ENCODE peak calls at places on chromosomes 4 and X, in nine cellular contexts. U, F, O, D, M, E, S, A and V are unnamed samples.

GRCh38 chrX:17527932-17528331 is 152.9 kb downstream of the NHS start:
- DNase-seq in A (no peak), F (no peak), U (no peak), E (no peak), D (no peak), S (no peak), M (no peak), O (no peak), V (no peak)

GRCh38 chr4:5821665-5822358 is 71.1 kb downstream of the CRMP1 start:
- DNase-seq in M (peak; percentile 53), A (no peak), S (no peak), O (no peak), F (no peak), E (no peak), D (no peak), U (no peak), V (no peak)

GRCh38 chr4:90127223-90127705 is at the start of gene CCSER1:
- DNase-seq in O (peak; percentile 46), F (peak; percentile 85), U (peak; percentile 78), D (peak; percentile 51), M (peak; percentile 93), S (peak; percentile 9), E (peak; percentile 44), A (peak; percentile 76), V (peak; percentile 59)

GRCh38 chr4:26069218-26069617 is 155.2 kb downstream of the SMIM20 start:
- DNase-seq in D (no peak), O (no peak), E (peak; percentile 67), U (peak; percentile 57), S (peak; percentile 66), F (no peak), A (no peak), M (no peak), V (peak; percentile 50)

GRCh38 chr4:78622253-78622979 is 70.8 kb downstream of the ANXA3 start:
- DNase-seq in U (peak; percentile 14), E (peak; percentile 65), D (no peak), A (no peak), O (peak; percentile 51), F (no peak), S (peak; percentile 50), M (no peak), V (no peak)

GRCh38 chr4:75169020-75169814 is 236.3 kb downstream of the PARM1 start:
- DNase-seq in F (no peak), S (no peak), D (no peak), O (no peak), M (no peak), A (no peak), U (no peak), E (no peak), V (no peak)

GRCh38 chr4:24472514-24473308 is 111.6 kb downstream of the DHX15 start:
- DNase-seq in A (peak; percentile 80), M (peak; percentile 94), E (peak; percentile 88), S (peak; percentile 79), O (peak; percentile 72), U (peak; percentile 65), F (peak; percentile 76), D (peak; percentile 31), V (peak; percentile 87)

GRCh38 chr4:94413085-94413685 is 38.6 kb upstream of the PDLIM5 start:
- DNase-seq in E (peak; percentile 33), O (no peak), U (no peak), A (no peak), S (no peak), M (no peak), F (no peak), D (no peak), V (no peak)

GRCh38 chrX:131746491-131746968 is 202.7 kb downstream of the OR13H1 start:
- DNase-seq in F (peak; percentile 86), S (no peak), E (no peak), U (peak; percentile 91), D (no peak), O (no peak), M (peak; percentile 89), A (peak; percentile 8), V (peak; percentile 17)

GRCh38 chrX:140608111-140608510 is 101.4 kb upstream of the LINC00632 start:
- DNase-seq in D (no peak), S (no peak), M (no peak), U (no peak), A (no peak), E (no peak), F (no peak), O (no peak), V (no peak)
- TF ChIP-seq CTCF in D (no peak), S (no peak), M (no peak), U (no peak), A (no peak), E (no peak), F (no peak), O (no peak), V (no peak)

GRCh38 chr4:122003335-122003734 is 51.5 kb upstream of the TRPC3 start:
- DNase-seq in M (no peak), D (peak; percentile 27), S (peak; percentile 46), E (no peak), U (peak; percentile 44), O (no peak), A (no peak), F (no peak), V (peak; percentile 14)
- TF ChIP-seq CTCF in M (no peak), D (peak; percentile 40), S (peak; percentile 48), E (peak; percentile 14), U (peak; percentile 43), O (peak; percentile 70), A (no peak), F (no peak), V (no peak)

GRCh38 chrX:40414335-40414734 is 166.4 kb upstream of the ATP6AP2 start:
- DNase-seq in U (no peak), M (no peak), A (no peak), O (no peak), D (no peak), F (no peak), S (no peak), E (no peak), V (no peak)
- TF ChIP-seq CTCF in U (no peak), M (no peak), A (no peak), O (no peak), D (no peak), F (no peak), S (no peak), E (no peak), V (no peak)

GRCh38 chr4:145075742-145076472 is 22.1 kb downstream of the ANAPC10 start:
- DNase-seq in M (peak; percentile 12), O (no peak), D (no peak), U (no peak), S (no peak), A (no peak), F (no peak), E (no peak), V (no peak)
- TF ChIP-seq CTCF in M (no peak), O (no peak), D (no peak), U (no peak), S (no peak), A (no peak), F (no peak), E (no peak), V (no peak)

GRCh38 chrX:52217494-52218160 is 32.9 kb downstream of the MAGED4 start:
- DNase-seq in D (no peak), S (no peak), E (no peak), O (no peak), F (no peak), M (no peak), U (no peak), A (no peak), V (no peak)
- TF ChIP-seq CTCF in D (no peak), S (no peak), E (peak; percentile 7), O (no peak), F (no peak), M (no peak), U (no peak), A (no peak), V (no peak)

GRCh38 chrX:113260474-113260873 is 419.8 kb upstream of the AMOT start:
- DNase-seq in E (no peak), A (no peak), O (no peak), M (no peak), D (no peak), S (peak; percentile 8), F (no peak), U (no peak), V (no peak)
- TF ChIP-seq CTCF in E (no peak), A (no peak), O (peak; percentile 56), M (no peak), D (no peak), S (peak; percentile 26), F (no peak), U (no peak), V (no peak)

DNA sequence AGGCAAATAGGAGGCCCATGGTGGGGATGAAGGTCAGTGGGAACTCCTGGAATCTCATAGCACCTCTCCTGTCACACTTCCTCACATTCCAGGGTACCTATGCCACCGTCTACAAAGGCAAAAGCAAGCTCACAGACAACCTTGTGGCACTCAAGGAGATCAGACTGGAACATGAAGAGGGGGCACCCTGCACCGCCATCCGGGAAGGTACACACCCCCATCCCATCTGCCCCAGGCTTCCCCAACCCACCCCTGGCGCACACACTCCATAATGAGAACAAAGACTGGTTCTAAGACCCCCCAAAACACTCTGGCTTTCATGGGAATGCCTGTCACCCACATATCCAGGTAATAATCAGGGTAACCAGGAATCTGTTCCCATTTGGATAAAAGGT is 6.4 kb downstream of the CDK16 start:
- DNase-seq in D (no peak), M (no peak), A (no peak), S (no peak), F (no peak), E (no peak), U (no peak), O (no peak), V (no peak)
- TF ChIP-seq CTCF in D (no peak), M (no peak), A (no peak), S (no peak), F (no peak), E (no peak), U (no peak), O (no peak), V (no peak)

GRCh38 chr4:174658246-174658645 is 136.0 kb upstream of the HPGD start:
- DNase-seq in F (no peak), D (no peak), A (no peak), O (no peak), S (no peak), U (no peak), M (no peak), E (no peak), V (no peak)

GRCh38 chr4:174663254-174663653 is 141.0 kb upstream of the HPGD start:
- DNase-seq in D (peak; percentile 26), F (no peak), U (peak; percentile 16), O (no peak), E (peak; percentile 30), M (no peak), A (no peak), S (peak; percentile 4), V (no peak)

GRCh38 chr4:174654634-174655033 is 132.3 kb upstream of the HPGD start:
- DNase-seq in F (no peak), M (no peak), O (no peak), A (no peak), E (no peak), S (no peak), D (no peak), U (no peak), V (no peak)

GRCh38 chr4:174657472-174657871 is 135.2 kb upstream of the HPGD start:
- DNase-seq in F (no peak), D (no peak), U (no peak), S (no peak), O (no peak), A (no peak), M (no peak), E (no peak), V (no peak)
- TF ChIP-seq CTCF in F (no peak), D (no peak), U (no peak), S (no peak), O (no peak), A (no peak), M (no peak), E (no peak), V (no peak)